ENCODE peak calls at places on chromosomes 4 and X, in seven cellular contexts. X is kidney, T is astrocyte, D is A673, U is OCI-LY7, P is lung, W is heart left ventricle. O is an unnamed sample. For H3K4me1, the result is how much of the 10 kb centered on the place peaks cover.

GRCh38 chr4:74800310-74800709 is 6.0 kb upstream of the BTC start:
- DNase-seq in T (no peak), U (no peak), W (no peak), P (no peak), D (no peak), X (no peak), O (no peak)

GRCh38 chr4:188254211-188254610 is 115.0 kb downstream of the TRIML1 start:
- DNase-seq in W (no peak), T (no peak), U (no peak), P (no peak), X (no peak), D (no peak), O (no peak)

GRCh38 chrX:83535417-83536244 is 27.5 kb downstream of the POU3F4 start:
- DNase-seq in W (no peak), P (no peak), X (no peak), U (no peak), T (peak), D (no peak), O (no peak)

GRCh38 chr4:3868146-3868840 is 102.1 kb downstream of the ADRA2C start:
- DNase-seq in W (no peak), X (no peak), P (no peak), D (no peak), U (no peak), T (no peak), O (no peak)

GRCh38 chr4:184649026-184649970 is at the start of the genes CASP3 and PRIMPOL:
- DNase-seq in T (peak), X (peak), D (peak), P (peak), W (peak), U (peak), O (peak)

GRCh38 chrX:22758807-22759481 is 240.8 kb upstream of the DDX53 start:
- DNase-seq in T (no peak), X (no peak), P (no peak), D (no peak), U (no peak), W (no peak), O (no peak)

GRCh38 chr4:90184560-90184959 is 57.4 kb downstream of the CCSER1 start:
- DNase-seq in W (no peak), D (no peak), P (no peak), X (no peak), U (no peak), T (no peak), O (no peak)

GRCh38 chrX:44344687-44345086 is 1.2 kb upstream of the EFHC2 start:
- DNase-seq in W (no peak), D (no peak), T (no peak), X (no peak), P (no peak), U (no peak), O (no peak)

GRCh38 chr4:186755550-186756519 is 32.2 kb upstream of the FAT1 start:
- DNase-seq in D (no peak), U (no peak), W (no peak), P (no peak), X (no peak), T (no peak), O (no peak)

GRCh38 chrX:23031600-23031999 is 31.8 kb downstream of the DDX53 start:
- DNase-seq in X (no peak), U (no peak), W (no peak), T (no peak), D (no peak), P (no peak), O (no peak)

GRCh38 chrX:7706032-7706431 is 136.9 kb upstream of the VCX start:
- DNase-seq in T (no peak), W (no peak), D (peak), X (no peak), U (no peak), P (no peak), O (no peak)

GRCh38 chr4:168409089-168409801 is 71.0 kb downstream of the DDX60L start:
- DNase-seq in U (no peak), P (no peak), X (no peak), D (no peak), T (peak), W (no peak), O (no peak)

GRCh38 chrX:49282647-49283011 is 13.0 kb downstream of the PPP1R3F start:
- DNase-seq in W (no peak), X (no peak), P (no peak), T (peak), U (no peak), D (peak), O (no peak)

GRCh38 chrX:47556045-47556623 is 4.9 kb upstream of the ARAF start:
- DNase-seq in D (peak), T (peak), W (peak), P (peak), X (peak), U (peak), O (peak)

GRCh38 chr4:2797188-2797544 is 4.3 kb downstream of the SH3BP2 start:
- DNase-seq in P (no peak), D (no peak), U (no peak), W (no peak), X (peak), T (no peak), O (peak)

DNA sequence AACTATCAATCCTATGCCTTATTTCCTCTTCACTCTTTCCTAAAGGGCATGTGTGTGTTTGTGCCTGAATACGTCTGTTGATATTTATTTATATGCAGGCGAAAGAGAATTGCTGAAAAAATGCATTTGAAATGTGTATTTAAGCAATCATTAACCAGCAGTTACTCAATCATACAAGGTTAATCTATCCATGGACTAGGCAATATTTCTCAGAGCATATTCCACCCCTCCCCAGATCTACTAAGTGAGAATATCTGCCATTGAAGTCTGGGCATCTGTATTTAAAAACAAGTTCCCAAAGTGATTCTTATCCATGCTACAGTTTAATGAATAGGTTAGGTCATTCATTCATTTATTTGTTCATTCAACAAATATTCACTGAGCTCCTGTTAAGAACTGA is 113.5 kb downstream of the RASGEF1B start:
- DNase-seq in U (no peak), T (no peak), W (no peak), P (no peak), X (no peak), D (no peak), O (no peak)
- TF ChIP-seq CTCF in U (no peak), T (no peak), W (no peak), P (no peak), X (no peak), D (no peak), O (no peak)

GRCh38 chr4:105714071-105714521 is 5.5 kb downstream of the GSTCD start:
- DNase-seq in D (peak), P (no peak), T (peak), W (no peak), U (peak), X (no peak), O (no peak)
- H3K4me1 ChIP-seq in D (under half), P (under half), T (under half), W (under half), U (under half), X (under half), O (under half)

DNA sequence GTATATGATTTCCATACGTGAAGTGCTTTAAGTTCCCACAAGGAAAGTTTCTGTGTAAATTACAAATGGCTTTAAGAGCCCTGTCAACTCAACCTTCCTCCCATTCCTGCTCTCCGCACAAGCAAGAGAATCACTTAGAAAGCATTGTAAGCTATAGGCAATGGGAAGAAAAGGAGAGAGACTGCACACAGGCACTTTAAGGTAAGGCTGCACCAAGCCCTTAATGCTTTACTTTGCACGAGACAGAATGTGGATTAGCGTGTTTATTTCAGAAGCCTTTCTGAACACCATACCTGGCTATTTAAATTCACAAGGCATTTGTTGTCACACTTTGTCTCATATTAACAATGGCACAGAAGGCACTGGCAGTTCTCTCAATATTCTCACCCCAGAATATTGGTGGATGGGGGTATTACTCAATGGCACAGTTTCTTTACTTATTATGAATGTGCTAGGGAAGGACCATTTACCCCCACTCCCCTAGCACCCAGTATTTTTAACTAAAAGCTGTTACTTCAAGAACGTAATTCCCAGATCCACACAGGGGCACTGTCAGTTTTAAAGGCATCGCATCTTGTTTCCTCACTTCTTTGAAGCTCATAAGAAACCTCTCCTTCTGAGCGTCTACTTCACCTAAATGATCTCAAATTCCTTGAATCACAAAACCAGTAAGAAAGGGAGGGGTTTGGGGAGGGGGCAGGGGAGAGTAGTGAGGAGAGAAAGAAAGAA is 150.0 kb downstream of the MAML3 start:
- DNase-seq in U (no peak), W (no peak), X (no peak), T (no peak), P (no peak), D (no peak), O (no peak)
- H3K4me3 ChIP-seq in U (no peak), W (peak), X (peak), T (peak), P (peak), D (peak), O (no peak)

GRCh38 chr4:111776546-111776945 is 368.7 kb upstream of the FAM241A start:
- DNase-seq in P (no peak), U (no peak), D (no peak), X (no peak), T (peak), W (no peak), O (no peak)

GRCh38 chr4:111775908-111776307 is 369.3 kb upstream of the FAM241A start:
- DNase-seq in X (no peak), D (no peak), W (no peak), U (no peak), T (no peak), P (no peak), O (no peak)

GRCh38 chr4:111780965-111781364 is 364.3 kb upstream of the FAM241A start:
- DNase-seq in W (no peak), D (no peak), T (no peak), P (no peak), U (no peak), X (no peak), O (no peak)

GRCh38 chr4:111781611-111782010 is 363.6 kb upstream of the FAM241A start:
- DNase-seq in X (no peak), W (no peak), D (no peak), P (no peak), T (no peak), U (no peak), O (no peak)

DNA sequence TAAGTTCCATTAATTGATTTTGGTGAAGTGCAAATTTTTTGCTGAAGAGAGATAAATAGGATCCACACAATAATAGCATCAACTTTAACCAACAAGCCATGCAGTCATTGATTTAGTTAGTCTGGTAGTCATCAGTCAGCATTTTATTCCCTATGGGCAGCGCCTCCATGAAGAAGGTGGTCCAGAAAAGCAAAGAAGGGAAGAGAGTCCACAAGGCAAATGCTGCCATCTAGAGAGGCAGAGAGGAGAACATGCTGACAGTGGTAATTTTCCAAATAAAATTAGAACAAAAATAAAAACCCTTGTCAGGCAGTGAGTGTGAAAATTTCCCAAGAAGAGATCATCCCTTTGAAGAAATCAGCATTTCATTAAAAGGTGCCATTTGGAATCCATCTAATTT is 366.7 kb upstream of the FAM241A start:
- DNase-seq in W (no peak), D (peak), X (no peak), U (no peak), T (no peak), P (no peak), O (no peak)
- TF ChIP-seq CTCF in W (no peak), D (peak), X (no peak), U (no peak), T (no peak), P (no peak), O (no peak)

GRCh38 chrX:64395568-64395929 is 297 bp upstream of the MTMR8 start:
- DNase-seq in X (no peak), W (no peak), D (no peak), U (no peak), T (no peak), P (no peak), O (no peak)

GRCh38 chrX:64398088-64398487 is 2.8 kb upstream of the MTMR8 start:
- DNase-seq in X (no peak), P (no peak), T (no peak), W (no peak), U (no peak), D (no peak), O (no peak)

GRCh38 chrX:64394059-64394873 is 986 bp downstream of the MTMR8 start:
- DNase-seq in U (no peak), P (no peak), D (no peak), T (no peak), X (no peak), W (no peak), O (no peak)

GRCh38 chrX:64389489-64389888 is 5.8 kb downstream of the MTMR8 start:
- DNase-seq in T (no peak), W (no peak), P (no peak), X (no peak), D (no peak), U (no peak), O (no peak)

DNA sequence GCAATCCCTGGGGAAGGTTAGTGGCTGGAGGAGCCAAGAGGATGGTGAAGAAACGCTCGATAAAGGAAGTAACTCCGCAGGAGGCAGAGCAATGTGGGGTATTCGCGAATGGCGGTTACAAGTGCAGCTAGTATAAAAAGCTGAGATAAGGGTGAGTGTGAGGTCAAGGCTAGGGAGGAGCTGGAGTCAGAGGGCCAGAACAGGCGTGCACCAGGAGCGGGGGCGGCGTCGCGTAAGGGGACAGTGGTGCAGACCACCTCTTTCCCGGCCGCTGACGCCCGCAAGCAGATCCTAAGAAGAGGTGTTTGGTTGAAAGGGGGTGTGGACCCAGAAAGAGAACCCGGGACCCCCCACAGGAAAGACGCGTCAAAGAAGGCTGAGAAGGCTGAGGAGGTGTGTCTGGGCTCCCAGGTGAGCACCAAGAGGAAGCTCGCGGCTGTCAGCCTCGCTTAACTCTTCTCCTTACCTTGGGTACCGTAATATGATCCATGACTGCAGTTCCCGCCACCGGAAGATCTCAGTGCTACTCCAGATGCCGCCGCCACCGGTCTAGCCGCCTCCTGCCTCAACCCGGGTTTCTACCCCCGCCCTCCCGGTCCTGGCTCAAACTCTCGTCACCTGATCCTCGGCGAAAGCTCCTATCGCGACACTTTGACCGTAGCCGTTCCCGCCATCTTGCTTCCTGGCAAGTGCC is at the start of gene MTMR8:
- DNase-seq in W (peak), P (peak), U (peak), D (no peak), X (peak), T (no peak), O (peak)
- H3K4me1 ChIP-seq in W (under half), P (under half), U (under half), D (under half), X (under half), T (under half), O (under half)

GRCh38 chr4:125353131-125353530 is 38.4 kb downstream of the FAT4 start:
- DNase-seq in W (no peak), T (no peak), X (no peak), P (no peak), U (no peak), D (no peak), O (no peak)
- H3K4me3 ChIP-seq in W (no peak), T (no peak), X (no peak), P (no peak), U (no peak), D (no peak), O (no peak)

GRCh38 chr4:7005571-7005970 is 37.6 kb upstream of the TADA2B start:
- DNase-seq in X (peak), P (no peak), T (no peak), U (no peak), W (no peak), D (no peak), O (no peak)
- TF ChIP-seq CTCF in X (no peak), P (no peak), T (no peak), U (no peak), W (no peak), D (no peak), O (no peak)

GRCh38 chr4:68878048-68878447 is 62.3 kb downstream of the UGT2B10 start:
- DNase-seq in T (no peak), P (no peak), D (no peak), W (no peak), U (no peak), X (no peak), O (no peak)
- H3K4me1 ChIP-seq in T (under half), P (under half), D (under half), W (under half), U (under half), X (under half), O (under half)